ENCODE peak calls at places on chromosomes 12 and 14, in nine cellular contexts. A, U, Y, K, O, F, C, B and E are unnamed samples.

GRCh38 chr12:109910254-109910968 is 10.3 kb downstream of the TCHP start:
- DNase-seq in A (no peak), U (no peak), Y (no peak), K (no peak), O (peak), F (no peak), C (no peak), B (no peak), E (no peak)

GRCh38 chr12:65229441-65229840 is 49.0 kb upstream of the MSRB3 start:
- DNase-seq in A (no peak), U (no peak), Y (no peak), K (peak), O (no peak), F (no peak), C (no peak), B (no peak), E (no peak)

GRCh38 chr12:10366875-10367274 is 23.0 kb downstream of the KLRK1 start:
- DNase-seq in A (no peak), U (no peak), Y (no peak), K (peak), O (no peak), F (no peak), C (no peak), B (no peak), E (no peak)

GRCh38 chr14:45716506-45716905 is 463.5 kb upstream of the MIS18BP1 start:
- DNase-seq in A (no peak), U (no peak), Y (no peak), K (peak), O (no peak), F (no peak), C (no peak), B (no peak), E (no peak)

GRCh38 chr14:56474419-56475022 is 105.1 kb upstream of the TMEM260 start:
- DNase-seq in A (no peak), U (no peak), Y (no peak), K (peak), O (no peak), F (peak), C (peak), B (no peak), E (no peak)

GRCh38 chr12:67338426-67338825 is 69.3 kb downstream of the CAND1 start:
- DNase-seq in A (no peak), U (no peak), Y (no peak), K (no peak), O (no peak), F (no peak), C (no peak), B (no peak), E (no peak)

GRCh38 chr12:47408171-47408871 is 297.5 kb downstream of the RPAP3 start:
- DNase-seq in A (no peak), U (peak), Y (no peak), K (no peak), O (no peak), F (peak), C (no peak), B (no peak), E (peak)

GRCh38 chr12:40587970-40588369 is 104.3 kb upstream of the CNTN1 start:
- DNase-seq in A (no peak), U (no peak), Y (no peak), K (no peak), O (no peak), F (no peak), C (no peak), B (no peak), E (no peak)

GRCh38 chr12:109758406-109759075 is 44.9 kb downstream of the FAM222A start:
- DNase-seq in A (no peak), U (peak), Y (no peak), K (no peak), O (peak), F (no peak), C (no peak), B (no peak), E (no peak)

GRCh38 chr12:11814362-11814761 is 164.9 kb downstream of the ETV6 start:
- DNase-seq in A (no peak), U (no peak), Y (no peak), K (peak), O (no peak), F (no peak), C (peak), B (no peak), E (no peak)

GRCh38 chr12:29242921-29243431 is 93.9 kb downstream of the FAR2 start:
- DNase-seq in A (no peak), U (no peak), Y (no peak), K (no peak), O (no peak), F (no peak), C (no peak), B (no peak), E (no peak)

GRCh38 chr12:107361970-107362369 is 268.6 kb upstream of the CRY1 start:
- DNase-seq in A (no peak), U (no peak), Y (no peak), K (no peak), O (no peak), F (no peak), C (no peak), B (no peak), E (no peak)

GRCh38 chr12:131830335-131831020 is 2.3 kb downstream of the MMP17 start:
- DNase-seq in A (peak), U (peak), Y (no peak), K (no peak), O (peak), F (no peak), C (peak), B (no peak), E (peak)

GRCh38 chr14:88592016-88592415 is 29.2 kb downstream of the ZC3H14 start:
- DNase-seq in A (no peak), U (peak), Y (no peak), K (no peak), O (no peak), F (no peak), C (no peak), B (no peak), E (no peak)

GRCh38 chr14:71190691-71191090 is 283.4 kb downstream of the PCNX1 start:
- DNase-seq in A (no peak), U (no peak), Y (no peak), K (no peak), O (no peak), F (no peak), C (no peak), B (no peak), E (no peak)

GRCh38 chr14:104822821-104823615 is 22.1 kb downstream of the ZBTB42 start:
- DNase-seq in A (no peak), U (no peak), Y (no peak), K (no peak), O (no peak), F (no peak), C (no peak), B (no peak), E (no peak)

GRCh38 chr14:95561001-95561412 is 26.2 kb downstream of the GLRX5 start:
- DNase-seq in A (peak), U (peak), Y (peak), K (peak), O (peak), F (peak), C (peak), B (peak), E (peak)

GRCh38 chr14:68796418-68797101 is 3.7 kb upstream of the ZFP36L1 start:
- DNase-seq in A (no peak), U (no peak), Y (no peak), K (no peak), O (no peak), F (no peak), C (no peak), B (no peak), E (no peak)

GRCh38 chr12:25615119-25615518 is 62.0 kb upstream of the LMNTD1 start:
- DNase-seq in A (peak), U (no peak), Y (no peak), K (peak), O (no peak), F (no peak), C (peak), B (no peak), E (no peak)

GRCh38 chr12:57221169-57221917 is 4.7 kb downstream of the NXPH4 start:
- DNase-seq in A (no peak), U (no peak), Y (no peak), K (no peak), O (no peak), F (no peak), C (no peak), B (no peak), E (no peak)

GRCh38 chr12:57895337-57896138 is 45.8 kb upstream of the ATP23 start:
- DNase-seq in A (no peak), U (no peak), Y (no peak), K (no peak), O (no peak), F (no peak), C (no peak), B (no peak), E (no peak)